ENCODE peak calls at places on chromosomes 5 and 9, in four cellular contexts. D is H9, T is GM20000, I is fibroblast of the aortic adventitia. C is an unnamed sample.

GRCh38 chr5:67372887-67373286 is 176.3 kb upstream of the CD180 start:
- DNase-seq in I (no peak), D (no peak), T (no peak), C (no peak)

GRCh38 chr9:126703330-126704156 is 89.8 kb downstream of the LMX1B start:
- DNase-seq in D (no peak), I (no peak), T (peak), C (no peak)

GRCh38 chr5:6728011-6728794 is 15.0 kb downstream of the TENT4A start:
- DNase-seq in T (peak), I (no peak), D (no peak), C (peak)

GRCh38 chr9:135909371-135909770 is 2.0 kb upstream of the CAMSAP1 start:
- DNase-seq in T (no peak), D (no peak), I (no peak), C (no peak)

GRCh38 chr9:125906144-125906543 is 159.0 kb downstream of the PBX3 start:
- DNase-seq in T (no peak), D (no peak), I (peak), C (no peak)

GRCh38 chr5:160508780-160509361 is 87.2 kb downstream of the PTTG1 start:
- DNase-seq in D (peak), I (peak), T (peak), C (peak)

GRCh38 chr5:170159101-170159698 is 53.5 kb downstream of the FOXI1 start:
- DNase-seq in T (no peak), I (peak), D (no peak), C (no peak)

GRCh38 chr5:32843532-32843895 is 132.4 kb downstream of the NPR3 start:
- DNase-seq in T (no peak), D (no peak), I (peak), C (no peak)

GRCh38 chr5:133801955-133802751 is 166.3 kb downstream of the C5orf15 start:
- DNase-seq in I (peak), T (no peak), D (no peak), C (no peak)

GRCh38 chr9:35619800-35620158 is 1.6 kb upstream of the CD72 start:
- DNase-seq in I (no peak), T (no peak), D (no peak), C (peak)

GRCh38 chr9:99826579-99826978 is 4.9 kb downstream of the NR4A3 start:
- DNase-seq in D (no peak), T (no peak), I (no peak), C (no peak)

GRCh38 chr5:1273745-1274144 is 21.1 kb downstream of the TERT start:
- DNase-seq in D (no peak), I (no peak), T (no peak), C (no peak)

GRCh38 chr5:32443541-32444190 is 874 bp downstream of the ZFR start:
- DNase-seq in T (peak), I (peak), D (peak), C (peak)

GRCh38 chr9:103601287-103601686 is 492.8 kb upstream of the SMC2 start:
- DNase-seq in I (no peak), D (no peak), T (no peak), C (no peak)

GRCh38 chr5:36357391-36357790 is 55.7 kb upstream of the RANBP3L start:
- DNase-seq in I (peak), D (no peak), T (no peak), C (no peak)

GRCh38 chr5:158819840-158820620 is 279.7 kb downstream of the EBF1 start:
- DNase-seq in I (peak), D (no peak), T (peak), C (peak)

GRCh38 chr5:530001-530400 is 5.8 kb upstream of the SLC9A3 start:
- DNase-seq in I (peak), T (no peak), D (no peak), C (peak)

GRCh38 chr9:129143461-129143927 is 32.3 kb downstream of the PTPA start:
- DNase-seq in D (peak), I (peak), T (no peak), C (no peak)

GRCh38 chr9:19116391-19116790 is 10.9 kb downstream of the PLIN2 start:
- DNase-seq in I (peak), T (no peak), D (no peak), C (no peak)

GRCh38 chr5:114744406-114744805 is 382.5 kb downstream of the KCNN2 start:
- DNase-seq in D (no peak), T (no peak), I (no peak), C (no peak)

GRCh38 chr9:71691036-71691435 is 77.3 kb downstream of the CEMIP2 start:
- DNase-seq in I (no peak), D (no peak), T (no peak), C (no peak)

GRCh38 chr5:135448071-135448704 is 1.0 kb upstream of the DCANP1 start:
- DNase-seq in D (no peak), I (no peak), T (no peak), C (no peak)

GRCh38 chr9:69131682-69132081 is 42.4 kb upstream of the TJP2 start:
- DNase-seq in I (peak), D (peak), T (no peak), C (no peak)

GRCh38 chr5:55701462-55702103 is 10.5 kb downstream of the SLC38A9 start:
- DNase-seq in T (no peak), D (no peak), I (no peak), C (no peak)

GRCh38 chr9:18824095-18824666 is 208.8 kb downstream of the SAXO1 start:
- DNase-seq in D (peak), T (peak), I (peak), C (peak)

GRCh38 chr5:30959238-30959637 is 234.2 kb upstream of the CDH6 start:
- DNase-seq in T (no peak), I (no peak), D (no peak), C (no peak)

GRCh38 chr9:128607642-128608350 is 48.9 kb downstream of the DYNC2I2 start:
- DNase-seq in D (no peak), I (peak), T (no peak), C (no peak)

GRCh38 chr9:16384993-16385392 is 485.5 kb downstream of the BNC2 start:
- DNase-seq in T (no peak), D (no peak), I (no peak), C (no peak)

GRCh38 chr5:54455413-54456157 is at the start of gene HSPB3:
- DNase-seq in D (no peak), I (peak), T (no peak), C (no peak)

GRCh38 chr9:4197548-4197947 is 102.3 kb downstream of the GLIS3 start:
- DNase-seq in I (no peak), T (peak), D (peak), C (peak)

GRCh38 chr9:77018058-77019009 is 1.1 kb upstream of the FOXB2 start:
- DNase-seq in T (no peak), I (no peak), D (peak), C (no peak)

GRCh38 chr5:10866913-10867312 is 105.9 kb upstream of the DAP start:
- DNase-seq in I (no peak), T (no peak), D (no peak), C (no peak)

GRCh38 chr5:94779684-94780083 is 161.2 kb downstream of the SLF1 start:
- DNase-seq in I (no peak), D (no peak), T (no peak), C (no peak)

GRCh38 chr5:94788527-94788926 is 170.1 kb downstream of the SLF1 start:
- DNase-seq in I (no peak), T (no peak), D (no peak), C (no peak)

GRCh38 chr5:94782376-94782775 is 163.9 kb downstream of the SLF1 start:
- DNase-seq in D (no peak), I (no peak), T (no peak), C (no peak)

GRCh38 chr5:94785111-94785510 is 166.6 kb downstream of the SLF1 start:
- DNase-seq in I (peak), D (no peak), T (no peak), C (no peak)
- TF ChIP-seq CTCF in I (peak), D (peak), T (no peak), C (no peak)

GRCh38 chr9:114238471-114238870 is 83.1 kb downstream of the COL27A1 start:
- DNase-seq in T (no peak), I (peak), D (no peak), C (no peak)

GRCh38 chr9:114237781-114238180 is 82.4 kb downstream of the COL27A1 start:
- DNase-seq in T (no peak), I (no peak), D (no peak), C (no peak)

GRCh38 chr9:114240647-114241558 is 82.0 kb upstream of the ORM1 start:
- DNase-seq in I (no peak), T (no peak), D (no peak), C (no peak)

GRCh38 chr9:114240216-114240615 is 82.7 kb upstream of the ORM1 start:
- DNase-seq in I (no peak), T (no peak), D (no peak), C (no peak)

GRCh38 chr9:114238919-114239879 is 83.7 kb upstream of the ORM1 start:
- DNase-seq in T (no peak), I (peak), D (peak), C (no peak)
- TF ChIP-seq CTCF in T (no peak), I (peak), D (peak), C (no peak)

GRCh38 chr9:75265525-75265972 is 177.2 kb downstream of the OSTF1 start:
- DNase-seq in D (peak), I (peak), T (peak), C (peak)
- TF ChIP-seq CTCF in D (peak), I (peak), T (peak), C (peak)

GRCh38 chr5:119255571-119256356 is 100.1 kb upstream of the TNFAIP8 start:
- DNase-seq in T (peak), I (no peak), D (peak), C (peak)
- TF ChIP-seq CTCF in T (peak), I (no peak), D (peak), C (peak)

DNA sequence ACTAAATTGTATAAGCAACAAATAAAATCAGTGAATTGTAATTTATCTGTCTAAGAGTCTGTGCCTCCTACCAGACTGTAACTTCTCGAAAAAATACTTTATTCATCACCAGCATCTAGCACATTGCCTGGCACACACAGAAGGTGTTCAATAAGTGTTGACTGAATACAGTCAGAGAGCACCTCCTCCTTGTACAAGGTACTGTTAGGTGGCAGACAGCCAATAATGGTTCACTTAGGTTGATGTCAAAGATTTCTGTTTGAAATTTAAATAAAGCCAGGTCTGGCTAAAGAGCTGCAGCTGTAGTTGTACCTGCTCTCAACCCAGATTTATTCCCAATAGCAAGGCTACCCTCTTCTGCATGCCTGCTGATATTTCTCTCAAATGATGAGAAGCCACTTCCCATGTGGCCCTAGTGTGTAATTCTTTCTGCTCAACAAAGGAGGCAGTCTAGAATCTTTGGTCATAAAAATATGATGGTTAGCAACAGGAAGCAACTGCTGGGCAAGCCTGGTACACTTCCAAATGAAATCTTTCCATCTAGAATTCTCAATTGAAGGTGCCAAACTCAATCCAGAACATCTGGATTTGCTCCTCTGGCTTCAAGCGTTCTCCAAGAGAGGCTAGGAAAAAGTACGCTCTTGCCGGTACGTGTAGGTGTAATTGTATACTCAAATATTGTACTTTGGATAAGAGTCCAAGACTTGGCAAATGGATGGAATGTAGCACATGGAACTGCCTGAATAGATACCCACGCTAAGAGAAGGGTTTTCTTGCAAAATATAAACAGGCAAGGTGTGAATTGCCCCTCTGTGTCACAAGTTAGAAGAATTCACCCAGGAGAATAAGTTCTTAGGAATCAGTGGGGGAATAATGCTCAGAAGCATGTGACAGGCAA is 95.6 kb downstream of the NR6A1 start:
- DNase-seq in D (no peak), I (no peak), T (no peak), C (no peak)
- TF ChIP-seq CTCF in D (no peak), I (no peak), T (no peak), C (no peak)

DNA sequence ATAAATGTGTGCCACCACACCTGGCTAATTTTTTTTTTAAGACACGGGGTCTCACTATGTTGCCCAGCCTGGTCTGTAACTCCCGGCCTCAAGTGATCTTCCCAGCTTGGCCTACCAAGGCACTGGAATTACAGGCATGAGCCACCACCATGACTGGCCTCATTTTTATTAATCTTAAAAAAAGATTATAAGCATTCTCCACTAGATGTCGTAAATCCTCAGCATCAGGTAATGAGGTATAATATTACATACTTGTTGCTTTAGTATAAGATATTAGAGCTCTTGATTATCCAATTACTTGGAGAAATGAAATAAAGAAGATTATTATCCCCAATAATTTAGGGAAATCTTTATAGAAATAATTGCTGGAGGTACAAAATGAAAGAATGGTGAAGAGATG is 78.3 kb upstream of the HTR1A start:
- DNase-seq in T (no peak), D (no peak), I (no peak), C (no peak)
- TF ChIP-seq CTCF in T (no peak), D (no peak), I (no peak), C (no peak)

GRCh38 chr5:177302354-177303110 is 987 bp downstream of the RAB24 start:
- DNase-seq in T (no peak), I (peak), D (peak), C (peak)
- TF ChIP-seq CTCF in T (no peak), I (no peak), D (no peak), C (peak)

C was measured in GM12865.